ENCODE peak calls at places on chromosomes 3 and 15, in nine cellular contexts. Q is cardiac muscle cell, W is MM.1S, B is tibial artery, C is testis, P is psoas muscle, G is OCI-LY7, L is stomach, J is SK-N-SH. D is an unnamed sample. For H3K4me1 and H3K36me3, the result is how much of the 10 kb centered on the place peaks cover.

GRCh38 chr3:64134882-64135281 is 90.4 kb downstream of the PRICKLE2 start:
- DNase-seq in C (no peak), P (no peak), W (no peak), L (no peak), Q (no peak), J (no peak), B (no peak), G (no peak), D (no peak)

GRCh38 chr15:61946778-61947177 is 113.5 kb downstream of the VPS13C start:
- DNase-seq in L (no peak), Q (peak), B (no peak), W (no peak), P (no peak), G (no peak), J (no peak), C (no peak), D (no peak)

GRCh38 chr3:189304465-189305341 is 132.9 kb downstream of the TPRG1 start:
- DNase-seq in Q (peak), W (no peak), G (no peak), C (no peak), L (peak), J (no peak), B (no peak), P (no peak), D (peak)

GRCh38 chr3:190517696-190518095 is 3.8 kb downstream of the IL1RAP start:
- DNase-seq in W (no peak), G (no peak), L (no peak), C (no peak), P (no peak), Q (peak), J (no peak), B (no peak), D (no peak)

GRCh38 chr15:63492541-63493077 is 11.8 kb upstream of the USP3 start:
- DNase-seq in Q (peak), L (no peak), G (no peak), C (no peak), W (no peak), J (no peak), P (no peak), B (no peak), D (no peak)

GRCh38 chr3:96483781-96484180 is 330.6 kb upstream of the EPHA6 start:
- DNase-seq in P (no peak), B (no peak), J (no peak), Q (no peak), L (no peak), W (no peak), G (no peak), C (no peak), D (no peak)

GRCh38 chr15:94070341-94071275 is 160.8 kb upstream of the MCTP2 start:
- DNase-seq in J (no peak), G (no peak), L (peak), W (no peak), B (no peak), P (no peak), Q (no peak), C (peak), D (no peak)

GRCh38 chr3:187274977-187275338 is 16.6 kb downstream of the MASP1 start:
- DNase-seq in P (no peak), C (no peak), L (no peak), G (no peak), W (no peak), B (no peak), Q (no peak), J (no peak), D (no peak)

GRCh38 chr15:82942691-82943090 is 9.8 kb downstream of the HOMER2 start:
- DNase-seq in P (peak), C (no peak), L (peak), Q (no peak), B (no peak), J (no peak), W (no peak), G (no peak), D (peak)

GRCh38 chr3:197417451-197417850 is 119.0 kb upstream of the DLG1 start:
- DNase-seq in L (no peak), P (no peak), W (no peak), G (no peak), Q (peak), B (no peak), C (no peak), J (no peak), D (no peak)

DNA sequence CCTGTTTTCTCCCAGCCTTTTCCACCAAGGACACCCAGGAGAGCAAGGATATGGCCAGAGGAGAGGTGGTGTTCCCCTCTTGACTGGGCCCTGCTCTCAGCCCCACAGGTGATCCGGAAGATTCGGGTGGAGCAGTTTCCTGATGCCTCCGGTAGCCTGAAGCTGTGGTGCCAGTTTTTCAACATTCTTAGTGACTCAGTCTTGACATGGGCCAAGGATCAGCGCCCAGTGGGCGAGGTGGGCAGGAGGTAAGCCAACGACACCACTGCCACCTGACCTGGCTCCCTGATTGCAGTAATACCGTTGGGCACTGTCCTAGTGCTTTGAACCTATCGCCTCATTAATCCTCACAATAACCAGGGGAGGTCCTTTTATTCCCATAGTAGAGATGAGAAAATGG is 25.3 kb upstream of the SLC28A1 start:
- DNase-seq in G (no peak), W (no peak), C (no peak), Q (no peak), L (peak), B (no peak), P (no peak), J (no peak), D (no peak)
- TF ChIP-seq CTCF in G (no peak), W (no peak), C (no peak), Q (no peak), L (no peak), B (no peak), P (no peak), J (no peak), D (no peak)

GRCh38 chr3:13539671-13540070 is 9.3 kb upstream of the FBLN2 start:
- DNase-seq in J (no peak), W (no peak), P (no peak), Q (no peak), G (no peak), C (no peak), B (peak), L (no peak), D (no peak)
- H3K4me1 ChIP-seq in J (under half), W (under half), P (under half), Q (under half), G (under half), C (under half), B (under half), L (under half), D (under half)

DNA sequence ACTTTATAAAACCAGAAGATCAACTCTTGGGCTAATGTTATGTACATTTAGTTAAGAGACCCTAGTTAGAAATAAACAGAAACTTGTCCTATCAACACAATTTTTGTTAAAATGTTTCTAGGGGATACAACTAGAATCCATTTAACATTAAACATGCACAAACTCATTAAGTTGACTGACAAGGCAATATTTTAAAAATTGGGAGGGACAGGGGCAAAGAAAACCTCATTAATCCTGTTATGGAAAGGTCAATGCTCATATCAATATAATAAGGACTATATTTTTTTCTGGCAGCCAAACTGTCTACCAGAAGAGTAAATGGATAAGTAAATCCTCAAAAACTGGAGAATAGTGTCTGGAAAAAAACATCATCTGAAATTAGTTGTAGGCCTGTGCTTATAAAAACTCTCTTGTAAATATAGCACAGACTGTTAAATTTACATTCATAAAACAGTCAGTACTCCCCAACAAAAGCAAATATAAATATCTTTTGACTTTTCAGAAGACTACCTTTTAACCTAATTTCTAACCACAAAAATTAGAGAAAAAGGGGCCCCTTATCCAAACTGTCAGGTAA is 4.4 kb downstream of the TRA2B start:
- DNase-seq in G (no peak), B (no peak), Q (no peak), J (no peak), L (no peak), C (no peak), W (no peak), P (no peak), D (no peak)
- H3K36me3 ChIP-seq in G (half or more), B (under half), Q (under half), J (under half), L (under half), C (under half), W (under half), P (under half), D (under half)

GRCh38 chr15:101004500-101004899 is 85.3 kb downstream of the LRRK1 start:
- DNase-seq in C (peak), W (no peak), G (no peak), P (no peak), Q (no peak), L (no peak), J (no peak), B (no peak), D (peak)

GRCh38 chr15:101008158-101009139 is 89.3 kb downstream of the LRRK1 start:
- DNase-seq in G (peak), W (peak), J (peak), Q (peak), P (peak), C (peak), B (peak), L (peak), D (peak)

GRCh38 chr15:101009176-101009575 is 90.0 kb downstream of the LRRK1 start:
- DNase-seq in Q (no peak), P (no peak), B (no peak), J (no peak), G (no peak), L (no peak), C (peak), W (no peak), D (no peak)

GRCh38 chr15:101004986-101005747 is 86.0 kb downstream of the LRRK1 start:
- DNase-seq in B (no peak), P (no peak), C (no peak), G (no peak), Q (no peak), J (no peak), W (no peak), L (no peak), D (no peak)

GRCh38 chr15:101006931-101007687 is 88.0 kb downstream of the LRRK1 start:
- DNase-seq in L (peak), G (peak), W (peak), P (peak), J (peak), Q (peak), C (peak), B (peak), D (peak)
- TF ChIP-seq CTCF in L (no peak), G (peak), W (peak), P (peak), J (peak), Q (peak), C (peak), B (peak), D (peak)

GRCh38 chr3:194871864-194872668 is 186.4 kb downstream of the FAM43A start:
- DNase-seq in P (no peak), J (peak), G (no peak), L (no peak), Q (no peak), C (peak), B (no peak), W (no peak), D (no peak)

GRCh38 chr3:194874783-194875182 is 189.1 kb downstream of the FAM43A start:
- DNase-seq in Q (no peak), C (no peak), J (no peak), G (no peak), B (no peak), W (no peak), P (no peak), L (no peak), D (no peak)

GRCh38 chr3:194875581-194876402 is 190.1 kb downstream of the FAM43A start:
- DNase-seq in C (no peak), B (no peak), P (no peak), G (no peak), Q (no peak), J (no peak), L (no peak), W (no peak), D (no peak)

GRCh38 chr3:194872669-194872977 is 186.9 kb downstream of the FAM43A start:
- DNase-seq in L (no peak), J (no peak), P (no peak), G (no peak), Q (no peak), W (no peak), C (no peak), B (no peak), D (no peak)

GRCh38 chr3:194874206-194874605 is 188.5 kb downstream of the FAM43A start:
- DNase-seq in W (no peak), B (no peak), C (no peak), J (no peak), G (no peak), P (no peak), Q (no peak), L (no peak), D (no peak)
- H3K4me1 ChIP-seq in W (under half), B (under half), C (under half), J (under half), G (under half), P (under half), Q (under half), L (under half), D (under half)

DNA sequence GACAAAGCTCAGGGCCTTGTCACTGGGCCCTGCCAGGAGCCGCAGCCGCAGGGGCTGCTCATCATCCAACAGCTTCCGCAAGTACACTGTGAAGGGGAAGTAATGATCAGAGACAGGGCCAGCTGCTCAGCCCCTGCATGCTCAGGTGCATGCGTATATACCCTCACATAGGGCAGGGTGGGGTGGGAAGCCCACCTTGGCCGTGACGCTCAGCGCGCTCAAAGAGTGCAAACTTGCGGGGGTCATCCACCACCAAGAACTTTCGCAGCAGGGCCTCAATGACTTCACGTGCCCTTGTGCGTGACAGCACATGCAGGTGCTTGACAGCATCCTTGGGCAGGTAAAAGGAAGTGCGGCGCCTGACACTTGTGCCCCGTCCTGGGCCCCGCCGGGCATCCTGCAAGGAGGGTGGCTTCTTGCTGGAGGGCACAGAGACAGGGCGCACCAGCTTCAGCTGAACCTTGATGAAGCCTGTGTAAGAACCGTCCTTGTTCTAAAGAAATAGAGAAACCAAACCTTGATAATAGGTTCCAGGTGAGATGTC is 3.4 kb upstream of the TUSC2 start:
- DNase-seq in Q (no peak), W (no peak), B (no peak), J (no peak), C (no peak), G (no peak), L (no peak), P (no peak), D (no peak)
- H3K36me3 ChIP-seq in Q (under half), W (under half), B (under half), J (under half), C (under half), G (half or more), L (under half), P (under half), D (under half)

GRCh38 chr3:51819709-51820406 is 40.8 kb upstream of the IQCF6 start:
- DNase-seq in Q (no peak), G (peak), J (no peak), W (no peak), C (peak), B (no peak), L (no peak), P (no peak), D (no peak)
- TF ChIP-seq CTCF in Q (peak), G (peak), J (peak), W (peak), C (peak), B (no peak), L (no peak), P (no peak), D (no peak)

GRCh38 chr3:185365281-185366211 is 2.6 kb downstream of the MAP3K13 start:
- DNase-seq in B (no peak), G (no peak), L (peak), J (no peak), C (no peak), Q (no peak), P (no peak), W (peak), D (no peak)

GRCh38 chr3:185363662-185364203 is 797 bp downstream of the MAP3K13 start:
- DNase-seq in Q (no peak), P (no peak), C (peak), B (no peak), W (no peak), L (no peak), G (no peak), J (no peak), D (no peak)

GRCh38 chr3:185366913-185367312 is 4.0 kb downstream of the MAP3K13 start:
- DNase-seq in L (no peak), J (no peak), P (no peak), W (no peak), Q (no peak), C (no peak), G (no peak), B (no peak), D (no peak)

GRCh38 chr3:185362850-185363661 is at the start of gene MAP3K13:
- DNase-seq in P (peak), B (peak), W (peak), G (peak), C (peak), Q (peak), L (peak), J (peak), D (peak)

GRCh38 chr3:185361920-185362319 is 1.0 kb upstream of the MAP3K13 start:
- DNase-seq in J (no peak), G (no peak), W (no peak), Q (peak), B (no peak), C (no peak), P (no peak), L (no peak), D (no peak)
- H3K4me1 ChIP-seq in J (under half), G (under half), W (under half), Q (under half), B (under half), C (under half), P (under half), L (under half), D (under half)